ENCODE peak calls at places on chromosomes 11 and 22, in ten cellular contexts. R is epithelial cell of proximal tubule, N is heart left ventricle, Y is astrocyte of the spinal cord, V is esophagus squamous epithelium, B is cardiac muscle cell, X is upper lobe of right lung, P is tibial nerve, K is HFF-Myc, W is coronary artery. D is an unnamed sample.
A peak's percentile ranks its signal among the peaks of the same experiment; 100 is the strongest.

GRCh38 chr22:28019881-28020861 is 101.1 kb upstream of the PITPNB start:
- DNase-seq in P (peak; percentile 79), B (peak; percentile 66), V (no peak), Y (peak; percentile 37), N (peak; percentile 73), R (no peak), X (peak; percentile 79), W (no peak), K (no peak), D (peak; percentile 66)

GRCh38 chr11:105609341-105609781 is 512 bp upstream of the GRIA4 start:
- DNase-seq in W (no peak), P (no peak), R (no peak), N (no peak), X (no peak), K (no peak), B (peak; percentile 27), V (no peak), Y (peak; percentile 25), D (peak; percentile 5)

GRCh38 chr11:23123766-23124165 is 263.5 kb upstream of the CCDC179 start:
- DNase-seq in V (no peak), P (no peak), B (peak; percentile 27), R (no peak), N (no peak), Y (peak; percentile 44), K (peak; percentile 24), W (no peak), X (no peak), D (peak; percentile 56)

GRCh38 chr11:126799974-126800373 is 200.6 kb downstream of the KIRREL3 start:
- DNase-seq in V (no peak), R (no peak), X (no peak), Y (no peak), B (no peak), K (peak; percentile 35), N (no peak), P (no peak), W (no peak), D (peak; percentile 60)

GRCh38 chr11:36411202-36411640 is 98.9 kb downstream of the TRAF6 start:
- DNase-seq in P (no peak), B (peak; percentile 22), Y (no peak), V (no peak), R (no peak), N (peak; percentile 36), K (no peak), X (peak; percentile 64), W (no peak), D (no peak)

GRCh38 chr11:83002047-83002446 is 69.7 kb downstream of the RAB30 start:
- DNase-seq in K (no peak), R (no peak), P (no peak), N (no peak), Y (no peak), X (no peak), V (no peak), B (peak; percentile 32), W (no peak), D (peak; percentile 57)

GRCh38 chr11:126857860-126858808 is 142.4 kb downstream of the KIRREL3 start:
- DNase-seq in V (no peak), X (no peak), Y (peak; percentile 78), B (peak; percentile 21), N (no peak), K (no peak), R (no peak), W (no peak), P (no peak), D (peak; percentile 5)

GRCh38 chr11:107562647-107563208 is 2.8 kb downstream of the ALKBH8 start:
- DNase-seq in W (no peak), X (no peak), B (peak; percentile 44), N (no peak), R (no peak), P (no peak), Y (peak; percentile 79), V (no peak), K (peak; percentile 55), D (peak; percentile 92)

GRCh38 chr11:13635804-13636203 is 32.7 kb upstream of the FAR1 start:
- DNase-seq in R (no peak), K (no peak), N (no peak), B (no peak), W (no peak), Y (no peak), P (no peak), V (no peak), X (no peak), D (no peak)

GRCh38 chr22:41888638-41889200 is 26.2 kb downstream of the SHISA8 start:
- DNase-seq in P (no peak), N (no peak), B (no peak), R (no peak), K (no peak), V (no peak), X (no peak), W (no peak), Y (no peak), D (no peak)

GRCh38 chr11:35272391-35272821 is 133.4 kb downstream of the CD44 start:
- DNase-seq in W (no peak), Y (no peak), R (no peak), X (no peak), V (no peak), N (no peak), P (no peak), K (no peak), B (no peak), D (no peak)

GRCh38 chr22:50474711-50475651 is at the start of gene SBF1:
- DNase-seq in W (peak; percentile 89), P (peak; percentile 83), V (peak; percentile 43), N (peak; percentile 94), B (peak; percentile 93), R (no peak), Y (peak; percentile 85), X (peak; percentile 96), K (peak; percentile 61), D (peak; percentile 80)

GRCh38 chr22:43992331-43992821 is 31.7 kb upstream of the PARVB start:
- DNase-seq in Y (peak; percentile 68), W (no peak), K (peak; percentile 4), V (no peak), R (no peak), B (peak; percentile 15), N (no peak), P (no peak), X (peak; percentile 53), D (peak; percentile 54)

GRCh38 chr22:30202531-30203006 is 44.0 kb downstream of the LIF start:
- DNase-seq in X (peak; percentile 64), R (no peak), Y (peak; percentile 57), K (no peak), B (peak; percentile 58), P (no peak), N (no peak), V (no peak), W (no peak), D (peak; percentile 61)

GRCh38 chr11:108871152-108871551 is 206.3 kb downstream of the DDX10 start:
- DNase-seq in B (peak; percentile 85), W (no peak), K (peak; percentile 15), N (no peak), Y (peak; percentile 81), X (no peak), V (no peak), P (peak; percentile 19), R (no peak), D (peak; percentile 72)

GRCh38 chr22:44845191-44845590 is 92.8 kb downstream of the ARHGAP8 start:
- DNase-seq in P (no peak), B (no peak), W (no peak), N (no peak), V (no peak), X (no peak), K (no peak), Y (no peak), R (no peak), D (no peak)

GRCh38 chr11:110435780-110436717 is 6.3 kb downstream of the FDX1 start:
- DNase-seq in W (no peak), V (no peak), R (no peak), N (no peak), Y (no peak), K (no peak), X (no peak), B (peak; percentile 48), P (no peak), D (peak; percentile 58)

GRCh38 chr11:64826578-64827450 is 16.5 kb upstream of the MEN1 start:
- DNase-seq in P (no peak), B (no peak), R (no peak), V (no peak), Y (no peak), K (no peak), W (no peak), X (peak; percentile 59), N (no peak), D (no peak)
- H3K4me3 ChIP-seq in P (no peak overlapping the region), B (no peak overlapping the region), R (no peak overlapping the region), V (no peak overlapping the region), Y (no peak overlapping the region), K (no peak overlapping the region), W (no peak overlapping the region), X (no peak overlapping the region), N (no peak overlapping the region), D (no peak overlapping the region)

GRCh38 chr11:130448416-130449068 is at the start of gene ADAMTS15:
- DNase-seq in K (no peak), W (peak; percentile 93), R (no peak), V (no peak), P (peak; percentile 75), B (peak; percentile 95), N (peak; percentile 96), X (peak; percentile 93), Y (peak; percentile 93), D (peak; percentile 84)

GRCh38 chr11:130449246-130449990 is 973 bp downstream of the ADAMTS15 start:
- DNase-seq in K (no peak), X (peak; percentile 69), W (no peak), P (no peak), V (no peak), N (no peak), B (peak; percentile 28), Y (peak; percentile 32), R (no peak), D (no peak)

GRCh38 chr11:130451261-130452019 is 3.0 kb downstream of the ADAMTS15 start:
- DNase-seq in N (peak; percentile 84), X (no peak), Y (peak; percentile 71), B (peak; percentile 74), V (no peak), R (no peak), K (no peak), W (no peak), P (peak; percentile 41), D (peak; percentile 93)

GRCh38 chr11:130448039-130448415 is 418 bp upstream of the ADAMTS15 start:
- DNase-seq in Y (no peak), N (no peak), P (no peak), W (no peak), B (no peak), X (no peak), R (no peak), V (no peak), K (no peak), D (no peak)

GRCh38 chr11:130449996-130450419 is 1.6 kb downstream of the ADAMTS15 start:
- DNase-seq in X (peak; percentile 86), V (no peak), W (peak; percentile 94), P (peak; percentile 81), B (peak; percentile 94), K (no peak), R (no peak), Y (peak; percentile 88), N (peak; percentile 94), D (peak; percentile 89)
- TF ChIP-seq CTCF in X (peak; percentile 60), V (peak; percentile 24), W (peak; percentile 85), P (peak; percentile 89), B (peak; percentile 76), K (peak; percentile 53), R (peak; percentile 57), Y (peak; percentile 77), N (peak; percentile 73), D (peak; percentile 71)

GRCh38 chr11:122178795-122179194 is 62.8 kb upstream of the BLID start:
- DNase-seq in V (no peak), K (no peak), Y (no peak), B (peak; percentile 36), X (no peak), P (no peak), R (no peak), W (no peak), N (no peak), D (peak; percentile 36)
- H3K4me3 ChIP-seq in V (no peak overlapping the region), K (peak overlapping the region; percentile 59), Y (peak overlapping the region; percentile 86), B (no peak overlapping the region), X (no peak overlapping the region), P (no peak overlapping the region), R (no peak overlapping the region), W (peak overlapping the region; percentile 4), N (no peak overlapping the region), D (peak overlapping the region; percentile 98)

GRCh38 chr11:118804094-118804493 is 13.1 kb upstream of the DDX6 start:
- DNase-seq in K (no peak), W (no peak), X (no peak), R (no peak), N (no peak), V (no peak), Y (no peak), P (no peak), B (no peak), D (no peak)
- TF ChIP-seq CTCF in K (no peak), W (no peak), X (no peak), R (no peak), N (no peak), V (no peak), Y (no peak), P (no peak), B (no peak), D (no peak)